ENCODE peak calls at places on chromosomes 16 and 17, in seven cellular contexts. One of them, this sample, is unnamed.

GRCh38 chr16:57166951-57167350 is 18.9 kb downstream of the PSME3IP1 start:
- DNase-seq in lower lobe of right lung: peak; percentile 66
- DNase-seq in Caco-2: no peak
- DNase-seq in thoracic aorta: no peak
- DNase-seq in CD4-positive, CD25-positive, alpha-beta regulatory T cell: no peak
- DNase-seq in heart left ventricle: peak; percentile 53
- DNase-seq in CD8-positive, alpha-beta T cell: no peak
- DNase-seq in this sample: no peak

GRCh38 chr17:9332164-9332527 is 243.5 kb downstream of the STX8 start:
- DNase-seq in lower lobe of right lung: no peak
- DNase-seq in CD4-positive, CD25-positive, alpha-beta regulatory T cell: no peak
- DNase-seq in thoracic aorta: no peak
- DNase-seq in CD8-positive, alpha-beta T cell: no peak
- DNase-seq in Caco-2: no peak
- DNase-seq in heart left ventricle: no peak
- DNase-seq in this sample: no peak

GRCh38 chr16:47320546-47321315 is 140.1 kb downstream of the ITFG1 start:
- DNase-seq in CD8-positive, alpha-beta T cell: no peak
- DNase-seq in heart left ventricle: no peak
- DNase-seq in thoracic aorta: no peak
- DNase-seq in CD4-positive, CD25-positive, alpha-beta regulatory T cell: no peak
- DNase-seq in lower lobe of right lung: no peak
- DNase-seq in Caco-2: no peak
- DNase-seq in this sample: no peak

GRCh38 chr16:85879975-85880831 is 18.8 kb upstream of the IRF8 start:
- DNase-seq in CD8-positive, alpha-beta T cell: peak; percentile 21
- DNase-seq in thoracic aorta: no peak
- DNase-seq in CD4-positive, CD25-positive, alpha-beta regulatory T cell: no peak
- DNase-seq in Caco-2: no peak
- DNase-seq in heart left ventricle: no peak
- DNase-seq in lower lobe of right lung: no peak
- DNase-seq in this sample: no peak

GRCh38 chr16:81463296-81463890 is 18.8 kb downstream of the CMIP start:
- DNase-seq in heart left ventricle: no peak
- DNase-seq in thoracic aorta: no peak
- DNase-seq in Caco-2: no peak
- DNase-seq in CD8-positive, alpha-beta T cell: no peak
- DNase-seq in lower lobe of right lung: no peak
- DNase-seq in CD4-positive, CD25-positive, alpha-beta regulatory T cell: no peak
- DNase-seq in this sample: no peak

GRCh38 chr17:76556759-76557367 is 17.0 kb downstream of the PRCD start:
- DNase-seq in CD8-positive, alpha-beta T cell: no peak
- DNase-seq in heart left ventricle: peak; percentile 33
- DNase-seq in CD4-positive, CD25-positive, alpha-beta regulatory T cell: peak; percentile 44
- DNase-seq in thoracic aorta: no peak
- DNase-seq in lower lobe of right lung: peak; percentile 68
- DNase-seq in Caco-2: no peak
- DNase-seq in this sample: no peak

GRCh38 chr16:56332464-56333079 is 92.8 kb downstream of the AMFR start:
- DNase-seq in Caco-2: peak; percentile 88
- DNase-seq in lower lobe of right lung: no peak
- DNase-seq in CD4-positive, CD25-positive, alpha-beta regulatory T cell: no peak
- DNase-seq in thoracic aorta: no peak
- DNase-seq in CD8-positive, alpha-beta T cell: no peak
- DNase-seq in heart left ventricle: peak; percentile 71
- DNase-seq in this sample: no peak

GRCh38 chr16:10088380-10088793 is 93.8 kb downstream of the GRIN2A start:
- DNase-seq in heart left ventricle: no peak
- DNase-seq in CD8-positive, alpha-beta T cell: no peak
- DNase-seq in Caco-2: no peak
- DNase-seq in thoracic aorta: no peak
- DNase-seq in lower lobe of right lung: no peak
- DNase-seq in CD4-positive, CD25-positive, alpha-beta regulatory T cell: no peak
- DNase-seq in this sample: no peak

GRCh38 chr16:8720080-8720966 is 45.9 kb downstream of the ABAT start:
- DNase-seq in lower lobe of right lung: no peak
- DNase-seq in CD8-positive, alpha-beta T cell: no peak
- DNase-seq in thoracic aorta: no peak
- DNase-seq in Caco-2: peak; percentile 40
- DNase-seq in CD4-positive, CD25-positive, alpha-beta regulatory T cell: no peak
- DNase-seq in heart left ventricle: no peak
- DNase-seq in this sample: peak; percentile 87

DNA sequence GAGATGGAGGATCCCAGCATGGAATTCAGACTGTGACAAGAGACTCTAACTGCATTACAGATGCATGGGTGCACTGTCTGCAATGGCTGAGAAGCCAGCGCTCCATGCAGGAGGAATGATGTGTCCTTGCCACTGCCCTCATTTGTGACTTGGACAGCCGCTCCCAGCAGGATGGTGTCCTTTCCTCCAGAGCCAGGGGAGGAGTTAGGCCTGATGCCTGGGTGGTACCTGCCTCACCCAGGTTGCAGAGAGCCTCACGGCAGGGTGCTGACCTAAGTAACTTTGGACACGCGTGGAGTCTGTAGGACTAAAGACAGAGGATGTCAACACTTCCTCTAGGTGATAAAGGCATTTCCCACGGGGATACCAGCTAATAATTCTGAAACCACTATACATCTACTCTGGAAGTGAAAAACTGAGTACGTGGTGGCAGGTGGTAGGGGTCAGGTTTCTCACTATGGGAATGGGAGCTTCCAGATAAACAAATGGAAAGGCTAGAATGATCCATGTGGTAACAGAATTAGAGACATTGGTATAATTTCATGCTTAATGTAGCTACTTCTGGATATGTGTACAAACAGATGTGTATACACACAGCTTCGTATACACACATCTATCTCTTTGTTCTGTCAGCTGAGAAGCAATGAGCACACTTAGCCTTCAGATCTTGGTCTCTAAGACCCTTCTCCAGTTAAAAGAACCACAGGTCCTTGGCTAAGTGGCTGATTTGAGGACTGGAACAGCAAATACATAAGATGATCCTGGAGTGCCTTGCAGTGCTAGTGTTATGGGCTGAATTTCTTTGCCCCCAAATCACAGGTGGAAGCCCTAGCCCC is 13.7 kb upstream of the CSNK1D start:
- DNase-seq in CD4-positive, CD25-positive, alpha-beta regulatory T cell: no peak
- DNase-seq in lower lobe of right lung: no peak
- DNase-seq in heart left ventricle: no peak
- DNase-seq in thoracic aorta: no peak
- DNase-seq in CD8-positive, alpha-beta T cell: no peak
- DNase-seq in Caco-2: no peak
- DNase-seq in this sample: no peak
- H3K4me1 ChIP-seq in CD4-positive, CD25-positive, alpha-beta regulatory T cell: peaks cover 6% of the 10 kb centered on the region
- H3K4me1 ChIP-seq in lower lobe of right lung: peaks cover 57% of the 10 kb centered on the region
- H3K4me1 ChIP-seq in heart left ventricle: peaks cover 18% of the 10 kb centered on the region
- H3K4me1 ChIP-seq in thoracic aorta: no peaks in the 10 kb centered on the region
- H3K4me1 ChIP-seq in CD8-positive, alpha-beta T cell: peaks cover 8% of the 10 kb centered on the region
- H3K4me1 ChIP-seq in Caco-2: peaks cover 36% of the 10 kb centered on the region
- H3K4me1 ChIP-seq in this sample: peaks cover 18% of the 10 kb centered on the region

DNA sequence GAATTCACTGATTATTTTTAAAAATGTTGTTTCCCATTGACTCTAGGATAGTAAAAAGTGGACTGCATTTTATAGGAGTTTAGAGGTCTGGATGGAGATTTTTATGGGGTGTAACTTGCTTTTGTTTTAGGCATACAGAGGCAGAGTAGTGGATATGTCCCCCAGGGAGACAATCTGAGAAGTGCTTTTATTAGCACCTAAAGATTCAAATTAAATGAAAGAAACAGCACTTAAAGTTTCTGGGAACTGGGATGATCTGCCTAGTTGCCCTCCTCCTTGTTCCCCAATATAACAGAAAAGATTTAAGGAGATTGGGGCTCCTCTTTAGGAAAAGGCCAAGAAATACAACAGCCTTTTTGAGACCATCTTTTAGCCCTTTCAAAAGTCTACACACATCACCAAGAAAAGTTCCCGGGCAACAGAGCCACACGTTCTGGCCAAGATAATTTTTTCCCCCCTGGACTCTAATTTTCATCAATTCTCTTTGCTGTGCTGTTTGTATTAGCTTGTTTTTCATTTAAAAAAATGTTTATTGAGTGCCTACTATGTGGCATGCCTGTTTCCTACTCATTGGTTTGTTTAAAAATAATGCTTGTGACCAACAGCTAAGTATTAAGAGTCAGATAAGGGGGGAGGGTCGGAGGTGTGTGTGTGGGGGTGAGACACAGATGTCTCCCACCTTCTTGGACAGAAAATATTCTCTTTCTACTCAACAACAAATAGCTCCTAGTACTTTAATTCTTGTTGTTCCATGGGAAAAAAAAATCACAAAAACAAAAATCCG is 2.4 kb upstream of the IGF2BP1 start:
- DNase-seq in Caco-2: peak; percentile 17
- DNase-seq in heart left ventricle: no peak
- DNase-seq in lower lobe of right lung: no peak
- DNase-seq in CD8-positive, alpha-beta T cell: no peak
- DNase-seq in thoracic aorta: no peak
- DNase-seq in CD4-positive, CD25-positive, alpha-beta regulatory T cell: no peak
- DNase-seq in this sample: no peak
- H3K4me3 ChIP-seq in Caco-2: peak overlapping the region; percentile 82
- H3K4me3 ChIP-seq in heart left ventricle: no peak overlapping the region
- H3K4me3 ChIP-seq in lower lobe of right lung: no peak overlapping the region
- H3K4me3 ChIP-seq in CD8-positive, alpha-beta T cell: no peak overlapping the region
- H3K4me3 ChIP-seq in thoracic aorta: no peak overlapping the region
- H3K4me3 ChIP-seq in CD4-positive, CD25-positive, alpha-beta regulatory T cell: no peak overlapping the region
- H3K4me3 ChIP-seq in this sample: peak overlapping the region; percentile 77

GRCh38 chr16:88761143-88761534 is 23.9 kb downstream of the PIEZO1 start:
- DNase-seq in thoracic aorta: no peak
- DNase-seq in lower lobe of right lung: no peak
- DNase-seq in CD8-positive, alpha-beta T cell: no peak
- DNase-seq in CD4-positive, CD25-positive, alpha-beta regulatory T cell: no peak
- DNase-seq in heart left ventricle: no peak
- DNase-seq in Caco-2: no peak
- DNase-seq in this sample: no peak

GRCh38 chr16:88759245-88759975 is 25.6 kb downstream of the PIEZO1 start:
- DNase-seq in thoracic aorta: no peak
- DNase-seq in CD4-positive, CD25-positive, alpha-beta regulatory T cell: peak; percentile 78
- DNase-seq in heart left ventricle: no peak
- DNase-seq in Caco-2: no peak
- DNase-seq in lower lobe of right lung: peak; percentile 80
- DNase-seq in CD8-positive, alpha-beta T cell: peak; percentile 64
- DNase-seq in this sample: peak; percentile 59

GRCh38 chr16:88760424-88761142 is 24.4 kb downstream of the PIEZO1 start:
- DNase-seq in CD8-positive, alpha-beta T cell: no peak
- DNase-seq in CD4-positive, CD25-positive, alpha-beta regulatory T cell: no peak
- DNase-seq in heart left ventricle: no peak
- DNase-seq in lower lobe of right lung: no peak
- DNase-seq in thoracic aorta: no peak
- DNase-seq in Caco-2: no peak
- DNase-seq in this sample: no peak

GRCh38 chr16:88758944-88759244 is 26.1 kb downstream of the PIEZO1 start:
- DNase-seq in CD4-positive, CD25-positive, alpha-beta regulatory T cell: no peak
- DNase-seq in thoracic aorta: no peak
- DNase-seq in CD8-positive, alpha-beta T cell: no peak
- DNase-seq in lower lobe of right lung: no peak
- DNase-seq in heart left ventricle: no peak
- DNase-seq in Caco-2: no peak
- DNase-seq in this sample: no peak

DNA sequence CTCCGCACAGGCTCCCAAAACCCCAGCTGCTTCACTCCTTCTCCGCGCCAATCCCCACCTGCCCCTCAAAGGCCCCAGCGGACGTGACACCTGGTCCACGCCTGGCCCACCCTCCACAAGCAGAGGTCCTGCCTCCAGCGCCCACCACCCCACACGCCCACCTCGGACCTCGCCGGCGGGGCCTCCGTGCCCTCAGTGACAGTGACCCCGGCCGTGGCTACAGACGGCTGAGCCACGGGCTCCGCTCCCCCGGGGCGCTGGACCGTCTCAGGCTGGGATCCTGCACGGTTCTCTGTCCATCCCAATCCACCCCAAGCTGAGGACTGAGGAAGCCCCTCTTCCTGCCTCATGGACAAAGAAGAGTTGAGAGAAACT is 25.1 kb downstream of the PIEZO1 start:
- DNase-seq in heart left ventricle: no peak
- DNase-seq in Caco-2: no peak
- DNase-seq in CD8-positive, alpha-beta T cell: no peak
- DNase-seq in lower lobe of right lung: no peak
- DNase-seq in thoracic aorta: no peak
- DNase-seq in CD4-positive, CD25-positive, alpha-beta regulatory T cell: no peak
- DNase-seq in this sample: no peak
- H3K4me1 ChIP-seq in heart left ventricle: no peaks in the 10 kb centered on the region
- H3K4me1 ChIP-seq in Caco-2: peaks cover 32% of the 10 kb centered on the region
- H3K4me1 ChIP-seq in CD8-positive, alpha-beta T cell: no peaks in the 10 kb centered on the region
- H3K4me1 ChIP-seq in lower lobe of right lung: peaks cover 77% of the 10 kb centered on the region
- H3K4me1 ChIP-seq in thoracic aorta: no peaks in the 10 kb centered on the region
- H3K4me1 ChIP-seq in CD4-positive, CD25-positive, alpha-beta regulatory T cell: peaks cover 47% of the 10 kb centered on the region
- H3K4me1 ChIP-seq in this sample: peaks cover 8% of the 10 kb centered on the region

GRCh38 chr17:49741009-49741691 is 22.8 kb downstream of the FAM117A start:
- DNase-seq in thoracic aorta: no peak
- DNase-seq in Caco-2: no peak
- DNase-seq in heart left ventricle: no peak
- DNase-seq in CD4-positive, CD25-positive, alpha-beta regulatory T cell: peak; percentile 41
- DNase-seq in CD8-positive, alpha-beta T cell: no peak
- DNase-seq in lower lobe of right lung: no peak
- DNase-seq in this sample: no peak

GRCh38 chr17:49738456-49739163 is 25.3 kb downstream of the FAM117A start:
- DNase-seq in lower lobe of right lung: no peak
- DNase-seq in Caco-2: no peak
- DNase-seq in CD8-positive, alpha-beta T cell: no peak
- DNase-seq in heart left ventricle: no peak
- DNase-seq in thoracic aorta: no peak
- DNase-seq in CD4-positive, CD25-positive, alpha-beta regulatory T cell: no peak
- DNase-seq in this sample: no peak

GRCh38 chr17:49739662-49740271 is 24.2 kb downstream of the FAM117A start:
- DNase-seq in CD8-positive, alpha-beta T cell: peak; percentile 99
- DNase-seq in Caco-2: no peak
- DNase-seq in CD4-positive, CD25-positive, alpha-beta regulatory T cell: peak; percentile 99
- DNase-seq in lower lobe of right lung: peak; percentile 87
- DNase-seq in heart left ventricle: peak; percentile 86
- DNase-seq in thoracic aorta: peak; percentile 26
- DNase-seq in this sample: peak; percentile 96

GRCh38 chr17:49742256-49742655 is 21.7 kb downstream of the FAM117A start:
- DNase-seq in Caco-2: no peak
- DNase-seq in CD4-positive, CD25-positive, alpha-beta regulatory T cell: peak; percentile 70
- DNase-seq in CD8-positive, alpha-beta T cell: no peak
- DNase-seq in heart left ventricle: no peak
- DNase-seq in thoracic aorta: no peak
- DNase-seq in lower lobe of right lung: no peak
- DNase-seq in this sample: no peak

DNA sequence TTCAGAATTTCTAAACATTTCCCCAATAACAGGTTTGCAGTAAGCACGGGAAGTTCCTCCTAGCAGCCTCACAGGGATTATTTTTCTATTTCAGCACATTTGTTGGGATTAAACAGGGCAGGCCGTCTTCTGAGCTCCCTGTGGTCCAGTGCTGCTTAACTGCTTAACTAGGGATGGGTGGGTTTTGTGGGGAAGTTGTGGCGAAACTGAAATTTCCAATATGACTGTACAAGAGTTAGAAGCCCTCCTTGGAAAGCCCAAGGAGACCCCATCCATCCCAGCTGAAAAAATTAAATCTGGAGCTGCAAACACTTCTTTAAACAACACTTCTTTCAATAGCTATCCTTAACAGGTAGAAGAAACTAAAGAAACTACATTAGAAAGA is 22.2 kb downstream of the FAM117A start:
- DNase-seq in CD8-positive, alpha-beta T cell: no peak
- DNase-seq in Caco-2: no peak
- DNase-seq in CD4-positive, CD25-positive, alpha-beta regulatory T cell: no peak
- DNase-seq in heart left ventricle: no peak
- DNase-seq in lower lobe of right lung: no peak
- DNase-seq in thoracic aorta: no peak
- DNase-seq in this sample: no peak
- H3K4me3 ChIP-seq in CD8-positive, alpha-beta T cell: peak overlapping the region; percentile 22
- H3K4me3 ChIP-seq in Caco-2: no peak overlapping the region
- H3K4me3 ChIP-seq in CD4-positive, CD25-positive, alpha-beta regulatory T cell: peak overlapping the region; percentile 99
- H3K4me3 ChIP-seq in heart left ventricle: no peak overlapping the region
- H3K4me3 ChIP-seq in lower lobe of right lung: no peak overlapping the region
- H3K4me3 ChIP-seq in thoracic aorta: peak overlapping the region; percentile 40
- H3K4me3 ChIP-seq in this sample: no peak overlapping the region

GRCh38 chr17:29709861-29710849 is 87.4 kb upstream of the CORO6 start:
- DNase-seq in CD4-positive, CD25-positive, alpha-beta regulatory T cell: no peak
- DNase-seq in thoracic aorta: no peak
- DNase-seq in heart left ventricle: no peak
- DNase-seq in Caco-2: no peak
- DNase-seq in CD8-positive, alpha-beta T cell: no peak
- DNase-seq in lower lobe of right lung: no peak
- DNase-seq in this sample: no peak
- H3K4me1 ChIP-seq in CD4-positive, CD25-positive, alpha-beta regulatory T cell: peaks cover 38% of the 10 kb centered on the region
- H3K4me1 ChIP-seq in thoracic aorta: peaks cover 8% of the 10 kb centered on the region
- H3K4me1 ChIP-seq in heart left ventricle: peaks cover 14% of the 10 kb centered on the region
- H3K4me1 ChIP-seq in Caco-2: peaks cover 39% of the 10 kb centered on the region
- H3K4me1 ChIP-seq in CD8-positive, alpha-beta T cell: peaks cover 41% of the 10 kb centered on the region
- H3K4me1 ChIP-seq in lower lobe of right lung: peaks cover 77% of the 10 kb centered on the region
- H3K4me1 ChIP-seq in this sample: peaks cover 21% of the 10 kb centered on the region